ENCODE peak calls at places on chromosome 22, in five cellular contexts. V, B, K, W and O are unnamed samples. For H3K36me3, the result is how much of the 10 kb centered on the place peaks cover.

GRCh38 chr22:37207981-37208380 is 4.3 kb downstream of the SSTR3 start:
- DNase-seq in V (no peak), K (no peak), W (peak), B (no peak), O (no peak)

GRCh38 chr22:32378703-32379272 is 21.1 kb downstream of the RFPL3 start:
- DNase-seq in V (peak), W (no peak), K (no peak), B (peak), O (no peak)

GRCh38 chr22:50146440-50147228 is 23.9 kb upstream of the PANX2 start:
- DNase-seq in K (peak), W (no peak), V (peak), B (peak), O (no peak)

GRCh38 chr22:30667092-30667485 is 586 bp downstream of the DUSP18 start:
- DNase-seq in B (peak), W (no peak), K (no peak), V (peak), O (no peak)

GRCh38 chr22:17131686-17132085 is 10.5 kb upstream of the TMEM121B start:
- DNase-seq in K (peak), V (no peak), W (peak), B (no peak), O (no peak)

GRCh38 chr22:43990044-43990443 is 34.1 kb upstream of the PARVB start:
- DNase-seq in B (no peak), K (peak), W (no peak), V (no peak), O (no peak)

GRCh38 chr22:50118557-50119168 is 28.9 kb downstream of the MOV10L1 start:
- DNase-seq in V (peak), B (peak), W (no peak), K (peak), O (no peak)

GRCh38 chr22:35037089-35037488 is 28.9 kb upstream of the ISX start:
- DNase-seq in B (no peak), W (no peak), K (no peak), V (no peak), O (no peak)

GRCh38 chr22:48098936-48099245 is 1336.4 kb downstream of the TBC1D22A start:
- DNase-seq in K (peak), V (no peak), B (no peak), W (peak), O (no peak)

GRCh38 chr22:47055921-47056320 is 293.5 kb downstream of the TBC1D22A start:
- DNase-seq in V (no peak), B (no peak), W (peak), K (peak), O (no peak)

GRCh38 chr22:32050678-32051515 is 7.8 kb downstream of the SLC5A1 start:
- DNase-seq in B (no peak), V (peak), K (no peak), W (no peak), O (no peak)

GRCh38 chr22:38870791-38871359 is 1.1 kb downstream of the CBX6 start:
- DNase-seq in W (no peak), V (no peak), B (no peak), K (no peak), O (no peak)
- H3K27ac ChIP-seq in W (peak), V (no peak), B (peak), K (peak), O (peak)

GRCh38 chr22:41917375-41917905 is 2.6 kb upstream of the SHISA8 start:
- DNase-seq in W (peak), K (no peak), V (no peak), B (no peak), O (no peak)

GRCh38 chr22:41919357-41920224 is 4.7 kb upstream of the SHISA8 start:
- DNase-seq in W (peak), B (peak), V (no peak), K (no peak), O (no peak)

GRCh38 chr22:41916745-41917358 is 2.0 kb upstream of the SHISA8 start:
- DNase-seq in W (peak), K (no peak), B (no peak), V (no peak), O (no peak)

GRCh38 chr22:41915783-41916493 is 1.1 kb upstream of the SHISA8 start:
- DNase-seq in B (no peak), K (no peak), V (no peak), W (no peak), O (no peak)

DNA sequence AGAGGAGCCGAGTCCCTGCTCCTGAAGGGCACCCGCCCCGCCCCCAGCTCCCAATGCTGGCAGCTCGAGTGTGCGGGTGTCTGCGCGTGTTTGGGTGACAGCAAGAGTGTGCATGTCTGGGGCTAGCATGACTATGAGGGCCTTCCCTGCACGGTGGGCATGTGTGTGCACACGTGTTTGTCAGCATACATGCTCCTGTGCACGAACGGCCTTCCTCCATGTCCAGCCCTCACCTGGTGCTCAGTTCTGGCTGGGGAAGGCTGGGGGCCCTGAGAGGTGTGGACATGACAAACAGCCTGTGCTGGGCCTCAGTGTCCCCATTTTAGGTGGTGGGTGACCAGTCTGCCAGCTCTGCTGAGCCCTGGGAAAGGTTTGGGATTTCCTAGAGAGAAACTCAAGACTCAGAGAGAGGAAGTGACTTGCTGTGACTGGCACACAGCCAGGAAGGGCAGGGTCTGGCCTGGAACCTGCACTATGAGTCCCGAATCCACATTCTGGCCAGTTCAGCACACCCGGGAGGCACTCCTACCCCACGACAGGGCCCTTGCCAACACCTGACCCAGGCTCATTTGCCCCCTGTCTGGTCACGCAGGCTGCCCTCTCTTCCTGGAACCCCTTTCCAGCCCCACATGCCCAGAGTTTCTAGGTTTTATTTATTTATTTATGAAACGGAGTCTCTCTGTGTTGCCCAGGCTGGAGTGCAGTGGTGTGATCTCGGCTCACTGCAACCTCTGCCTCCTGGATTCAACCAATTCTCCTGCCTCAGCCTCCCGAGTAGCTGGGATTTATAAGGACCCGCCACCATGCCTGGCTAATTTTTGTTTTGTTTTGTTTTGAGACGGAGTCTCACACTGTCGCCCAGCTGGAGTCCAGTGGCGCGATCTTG is 3.3 kb upstream of the SHISA8 start:
- DNase-seq in K (no peak), W (peak), V (no peak), B (peak), O (no peak)
- H3K36me3 ChIP-seq in K (under half), W (under half), V (under half), B (under half), O (under half)

GRCh38 chr22:27591060-27591459 is 210.5 kb downstream of the MN1 start:
- DNase-seq in K (no peak), V (no peak), B (no peak), W (peak), O (no peak)

GRCh38 chr22:27585141-27585540 is 216.4 kb downstream of the MN1 start:
- DNase-seq in K (no peak), W (peak), B (no peak), V (no peak), O (no peak)

GRCh38 chr22:27593378-27593777 is 208.2 kb downstream of the MN1 start:
- DNase-seq in K (no peak), B (no peak), W (no peak), V (no peak), O (no peak)

GRCh38 chr22:27588273-27588672 is 213.3 kb downstream of the MN1 start:
- DNase-seq in W (no peak), B (no peak), V (no peak), K (no peak), O (no peak)

DNA sequence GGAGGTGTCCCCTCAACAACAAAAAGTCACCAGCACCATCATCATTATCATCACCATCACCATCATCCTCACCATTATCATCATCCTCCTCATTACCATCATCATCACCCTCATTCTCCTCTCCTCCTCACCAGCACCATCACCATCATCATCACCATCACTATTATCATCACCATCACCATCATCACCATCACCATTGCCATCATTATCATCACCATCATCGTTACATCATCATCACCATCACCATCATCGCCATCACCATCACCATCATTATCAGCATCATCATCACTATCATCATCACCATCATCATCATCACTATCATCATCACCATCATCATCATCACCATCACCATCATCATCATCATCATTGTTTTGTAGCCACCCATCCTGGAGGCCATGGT is 212.6 kb downstream of the MN1 start:
- DNase-seq in V (no peak), K (no peak), W (no peak), B (no peak), O (no peak)
- TF ChIP-seq POLR2AphosphoS5 in V (no peak), K (no peak), W (no peak), B (no peak), O (no peak)

GRCh38 chr22:22032906-22033802 is 50.6 kb upstream of the TOP3B start:
- DNase-seq in K (no peak), B (no peak), W (no peak), V (no peak), O (no peak)
- H3K27ac ChIP-seq in K (no peak), B (no peak), W (no peak), V (no peak), O (no peak)